ENCODE peak calls at places on chromosome 11, in nine cellular contexts. K is HepG2, O is fibroblast of lung, S is CD14-positive monocyte, Z is Peyer's patch, D is endothelial cell, L is GM10248, I is D721Med, G is neural progenitor cell. U is an unnamed sample.

GRCh38 chr11:30342736-30343166 is 19.8 kb downstream of the ARL14EP start:
- DNase-seq in K (no peak), O (no peak), S (no peak), Z (peak), D (no peak), L (peak), I (no peak), G (no peak), U (no peak)

GRCh38 chr11:27317751-27318150 is 45.3 kb downstream of the CCDC34 start:
- DNase-seq in K (no peak), O (peak), S (no peak), Z (no peak), D (no peak), L (no peak), I (no peak), G (no peak), U (peak)

GRCh38 chr11:47466201-47466600 is 17.3 kb upstream of the RAPSN start:
- DNase-seq in K (no peak), O (peak), S (no peak), Z (no peak), D (no peak), L (no peak), I (no peak), G (no peak), U (no peak)

GRCh38 chr11:105000797-105001196 is 22.2 kb downstream of the CASP5 start:
- DNase-seq in K (no peak), O (no peak), S (no peak), Z (peak), D (peak), L (peak), I (no peak), G (peak), U (peak)

GRCh38 chr11:33027846-33028536 is 11.4 kb upstream of the TCP11L1 start:
- DNase-seq in K (no peak), O (peak), S (no peak), Z (no peak), D (no peak), L (no peak), I (no peak), G (no peak), U (no peak)

GRCh38 chr11:88508808-88509581 is 171.5 kb upstream of the CTSC start:
- DNase-seq in K (no peak), O (peak), S (no peak), Z (no peak), D (peak), L (peak), I (no peak), G (peak), U (no peak)

GRCh38 chr11:60933416-60933815 is 9.2 kb downstream of the TMEM132A start:
- DNase-seq in K (no peak), O (no peak), S (no peak), Z (no peak), D (no peak), L (no peak), I (no peak), G (no peak), U (no peak)

GRCh38 chr11:8338138-8338537 is 74.5 kb upstream of the LMO1 start:
- DNase-seq in K (peak), O (no peak), S (no peak), Z (peak), D (peak), L (peak), I (peak), G (peak), U (peak)

GRCh38 chr11:35619030-35619753 is 932 bp downstream of the FJX1 start:
- DNase-seq in K (no peak), O (peak), S (no peak), Z (no peak), D (peak), L (peak), I (no peak), G (peak), U (peak)

GRCh38 chr11:67483498-67483798 is 622 bp downstream of the AIP start:
- DNase-seq in K (no peak), O (no peak), S (no peak), Z (no peak), D (no peak), L (no peak), I (no peak), G (no peak), U (no peak)
- TF ChIP-seq CTCF in K (no peak), O (no peak), S (no peak), Z (no peak), D (no peak), L (no peak), I (no peak), G (no peak), U (no peak)

GRCh38 chr11:19432370-19433163 is 191.8 kb upstream of the E2F8 start:
- DNase-seq in K (no peak), O (peak), S (no peak), Z (peak), D (no peak), L (no peak), I (no peak), G (no peak), U (peak)

GRCh38 chr11:19435306-19435989 is 194.7 kb upstream of the E2F8 start:
- DNase-seq in K (no peak), O (no peak), S (no peak), Z (no peak), D (no peak), L (no peak), I (no peak), G (no peak), U (no peak)

GRCh38 chr11:19431059-19431398 is 190.3 kb upstream of the E2F8 start:
- DNase-seq in K (no peak), O (no peak), S (no peak), Z (no peak), D (no peak), L (no peak), I (no peak), G (no peak), U (no peak)

GRCh38 chr11:19433367-19433766 is 192.6 kb upstream of the E2F8 start:
- DNase-seq in K (no peak), O (no peak), S (no peak), Z (no peak), D (no peak), L (no peak), I (no peak), G (peak), U (no peak)

DNA sequence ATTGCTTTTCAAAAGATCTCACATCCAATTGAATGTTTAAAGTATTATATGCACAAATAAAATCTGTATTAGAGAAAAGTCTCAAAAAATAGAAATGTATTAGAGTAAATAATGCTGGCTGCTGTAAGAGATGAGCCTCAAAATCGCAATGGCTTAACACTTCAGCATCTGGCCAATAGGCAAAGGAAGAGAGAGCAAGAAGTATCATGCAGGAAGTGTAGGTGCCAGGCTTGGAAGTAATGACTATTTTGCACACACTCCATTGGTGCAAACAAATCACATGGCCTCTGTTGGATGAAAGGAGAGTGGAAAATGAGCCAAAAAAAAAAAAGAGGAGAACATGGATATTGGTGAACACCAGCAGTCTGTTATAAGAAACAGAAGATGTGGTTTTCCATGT is 193.0 kb upstream of the E2F8 start:
- DNase-seq in K (no peak), O (no peak), S (no peak), Z (no peak), D (no peak), L (no peak), I (no peak), G (no peak), U (no peak)
- TF ChIP-seq CTCF in K (no peak), O (no peak), S (no peak), Z (no peak), D (no peak), L (no peak), I (no peak), G (no peak), U (no peak)

DNA sequence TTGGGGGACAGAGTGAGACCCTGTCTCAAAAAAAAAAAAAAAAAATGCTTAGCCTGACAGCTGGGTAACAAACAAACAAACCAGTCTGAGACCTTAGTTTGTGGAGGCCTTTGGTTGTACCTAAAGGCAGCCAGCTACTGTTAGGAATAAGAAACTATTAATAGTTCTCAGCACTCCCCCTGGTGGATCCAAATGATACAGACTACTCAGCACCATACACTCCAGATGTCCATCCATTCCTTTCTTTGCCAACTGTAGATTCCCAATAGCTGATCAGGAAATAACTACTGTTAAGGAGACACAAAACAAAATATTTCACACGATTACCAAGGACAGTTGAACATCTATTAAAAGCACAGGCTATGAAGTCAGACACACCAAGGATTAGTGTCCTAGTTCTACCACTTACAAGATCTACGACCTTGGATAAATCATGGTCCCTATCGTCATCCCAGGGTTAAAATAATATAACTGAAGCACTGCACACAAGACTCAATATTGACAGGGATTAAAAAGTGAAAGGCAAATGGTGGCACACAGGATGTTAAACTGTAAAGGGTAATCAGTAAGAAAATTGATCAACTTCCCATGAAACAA is 17.2 kb downstream of the CLDN25 start:
- DNase-seq in K (peak), O (peak), S (no peak), Z (no peak), D (peak), L (peak), I (no peak), G (peak), U (peak)
- TF ChIP-seq CTCF in K (peak), O (peak), S (peak), Z (peak), D (peak), L (peak), I (peak), G (peak), U (peak)

GRCh38 chr11:62082292-62082657 is 41.5 kb upstream of the INCENP start:
- DNase-seq in K (no peak), O (no peak), S (no peak), Z (no peak), D (no peak), L (no peak), I (no peak), G (no peak), U (no peak)
- TF ChIP-seq CTCF in K (no peak), O (no peak), S (peak), Z (no peak), D (peak), L (no peak), I (no peak), G (no peak), U (no peak)

GRCh38 chr11:64341429-64341828 is 1.4 kb downstream of the CCDC88B start:
- DNase-seq in K (no peak), O (no peak), S (no peak), Z (no peak), D (no peak), L (no peak), I (no peak), G (no peak), U (no peak)

GRCh38 chr11:64339754-64340408 is at the start of gene CCDC88B:
- DNase-seq in K (no peak), O (no peak), S (peak), Z (peak), D (no peak), L (peak), I (no peak), G (no peak), U (no peak)

GRCh38 chr11:64339319-64339718 is 685 bp upstream of the CCDC88B start:
- DNase-seq in K (no peak), O (no peak), S (no peak), Z (no peak), D (no peak), L (no peak), I (no peak), G (no peak), U (no peak)

GRCh38 chr11:64341851-64342791 is 2.1 kb downstream of the CCDC88B start:
- DNase-seq in K (peak), O (peak), S (peak), Z (peak), D (peak), L (peak), I (peak), G (peak), U (peak)

DNA sequence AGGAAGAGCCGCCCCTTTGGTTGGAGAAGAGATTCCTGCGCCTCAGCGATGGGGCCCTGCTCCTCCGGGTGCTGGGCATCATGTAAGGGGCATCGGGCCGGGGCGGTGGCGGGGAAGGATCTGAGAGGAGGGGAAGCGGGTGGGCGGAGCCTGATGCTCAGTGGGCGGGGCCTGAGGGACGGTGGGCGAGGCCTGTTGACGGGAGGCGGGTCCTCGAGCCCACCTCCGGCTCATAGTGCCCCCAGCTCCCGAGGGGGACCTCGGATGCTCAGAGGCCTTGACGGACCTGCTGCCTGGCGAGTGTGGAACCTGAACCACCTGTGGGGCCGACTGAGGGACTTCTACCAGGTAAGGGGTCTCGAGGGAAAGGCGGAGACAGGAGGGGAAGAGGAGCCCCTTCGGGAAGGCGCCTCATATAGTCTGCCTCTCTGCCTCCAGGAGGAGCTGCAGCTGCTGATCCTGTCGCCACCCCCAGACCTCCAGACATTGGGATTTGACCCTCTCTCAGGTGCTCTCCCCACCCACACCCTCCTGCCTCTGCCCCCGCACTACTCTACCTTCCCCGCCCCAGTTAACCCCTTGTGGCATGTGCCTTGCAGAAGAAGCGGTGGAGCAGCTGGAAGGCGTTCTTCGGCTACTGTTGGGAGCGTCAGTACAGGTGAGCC is 799 bp downstream of the CCDC88B start:
- DNase-seq in K (no peak), O (no peak), S (no peak), Z (peak), D (peak), L (peak), I (no peak), G (peak), U (no peak)
- TF ChIP-seq CTCF in K (no peak), O (no peak), S (no peak), Z (no peak), D (no peak), L (no peak), I (no peak), G (peak), U (no peak)

GRCh38 chr11:134098566-134099184 is 29.8 kb downstream of the JAM3 start:
- DNase-seq in K (peak), O (no peak), S (no peak), Z (no peak), D (no peak), L (peak), I (no peak), G (no peak), U (peak)
- TF ChIP-seq CTCF in K (peak), O (no peak), S (no peak), Z (peak), D (no peak), L (peak), I (peak), G (peak), U (peak)

U was measured in MCF 10A.